ENCODE peak calls at places on chromosome 9, in five cellular contexts. N is pancreas, K is mucosa of descending colon, Z is GM23338, T is cardiac fibroblast. U is an unnamed sample.

GRCh38 chr9:126062158-126062929 is 264.3 kb upstream of the MVB12B start:
- DNase-seq in N (no peak), K (no peak), Z (no peak), T (no peak), U (no peak)

GRCh38 chr9:130846487-130847305 is 11.6 kb downstream of the ABL1 start:
- DNase-seq in N (no peak), K (no peak), Z (no peak), T (peak), U (peak)

GRCh38 chr9:86943223-86943870 is 4.0 kb downstream of the GAS1 start:
- DNase-seq in N (peak), K (peak), Z (peak), T (no peak), U (no peak)

GRCh38 chr9:77514886-77515711 is 133.0 kb downstream of the GNA14 start:
- DNase-seq in N (no peak), K (no peak), Z (no peak), T (peak), U (peak)

GRCh38 chr9:38336341-38336740 is 56.2 kb upstream of the ALDH1B1 start:
- DNase-seq in N (no peak), K (no peak), Z (no peak), T (no peak), U (no peak)

GRCh38 chr9:133437753-133438531 is 15.8 kb downstream of the ADAMTS13 start:
- DNase-seq in N (no peak), K (peak), Z (peak), T (no peak), U (no peak)

GRCh38 chr9:124725068-124725452 is 46.1 kb downstream of the NR6A1 start:
- DNase-seq in N (no peak), K (peak), Z (no peak), T (no peak), U (no peak)

GRCh38 chr9:20722221-20722620 is 38.2 kb downstream of the FOCAD start:
- DNase-seq in N (no peak), K (no peak), Z (no peak), T (no peak), U (no peak)

GRCh38 chr9:131657456-131657855 is 82.4 kb downstream of the RAPGEF1 start:
- DNase-seq in N (no peak), K (no peak), Z (no peak), T (no peak), U (no peak)

GRCh38 chr9:114613087-114613486 is 2.0 kb downstream of the TMEM268 start:
- DNase-seq in N (no peak), K (no peak), Z (no peak), T (no peak), U (no peak)
- H3K4me3 ChIP-seq in N (no peak), K (no peak), Z (no peak), T (no peak), U (no peak)

DNA sequence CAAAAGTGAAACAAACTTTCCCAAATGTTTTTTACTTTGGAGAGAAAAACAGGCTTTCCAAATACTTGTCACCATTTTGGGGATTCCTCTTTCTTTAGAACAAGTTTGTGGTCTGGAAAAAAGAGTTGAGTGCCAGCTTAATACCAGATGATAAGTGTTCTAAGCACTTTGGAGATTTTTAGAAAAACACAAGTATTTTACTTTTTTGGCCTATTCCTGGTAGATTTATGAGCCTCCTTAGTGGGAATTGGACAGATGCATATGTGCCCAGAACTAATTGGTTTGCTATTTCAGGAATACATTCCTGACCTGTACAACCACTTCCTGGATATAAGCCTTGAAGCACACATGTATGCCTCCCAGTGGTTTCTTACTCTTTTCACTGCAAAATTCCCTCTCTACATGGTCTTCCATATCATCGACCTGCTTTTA is 40.5 kb downstream of the GPR21 start:
- DNase-seq in N (no peak), K (no peak), Z (no peak), T (peak), U (no peak)
- TF ChIP-seq CTCF in N (no peak), K (no peak), Z (no peak), T (no peak), U (no peak)

GRCh38 chr9:78707481-78707977 is 410.6 kb downstream of the PSAT1 start:
- DNase-seq in N (no peak), K (no peak), Z (no peak), T (peak), U (no peak)

DNA sequence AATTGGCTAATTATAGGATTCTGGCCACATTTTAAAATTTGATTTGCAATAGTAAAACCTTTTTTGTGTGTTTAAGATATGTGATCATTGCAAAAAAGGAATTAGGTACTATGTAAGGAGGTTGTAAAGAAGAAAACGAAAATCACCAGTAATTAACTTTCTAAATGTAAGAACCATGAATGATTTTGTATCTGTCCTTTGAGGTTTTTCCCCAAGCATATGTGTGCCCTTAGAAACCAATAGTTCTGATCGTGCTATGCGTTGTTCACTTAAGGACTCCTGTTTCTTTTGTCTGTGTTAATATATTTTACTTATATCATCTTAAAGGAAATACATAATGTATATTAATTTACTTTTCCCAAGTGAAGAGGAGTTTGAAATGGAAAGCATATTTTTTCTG is 410.2 kb downstream of the PSAT1 start:
- DNase-seq in N (no peak), K (no peak), Z (no peak), T (no peak), U (no peak)
- H3K4me3 ChIP-seq in N (no peak), K (no peak), Z (no peak), T (no peak), U (no peak)

GRCh38 chr9:109119439-109120203 is at the start of gene TMEM245:
- DNase-seq in N (peak), K (peak), Z (peak), T (peak), U (peak)
- TF ChIP-seq CTCF in N (no peak), K (no peak), Z (no peak), T (no peak), U (no peak)

GRCh38 chr9:128428644-128429504 is 8.2 kb downstream of the CERCAM start:
- DNase-seq in N (no peak), K (no peak), Z (no peak), T (peak), U (peak)

GRCh38 chr9:128434340-128434739 is 13.7 kb downstream of the CERCAM start:
- DNase-seq in N (no peak), K (no peak), Z (no peak), T (no peak), U (no peak)

GRCh38 chr9:128424268-128424780 is 3.7 kb downstream of the CERCAM start:
- DNase-seq in N (no peak), K (no peak), Z (no peak), T (no peak), U (no peak)

GRCh38 chr9:128431207-128431606 is 10.6 kb downstream of the CERCAM start:
- DNase-seq in N (no peak), K (no peak), Z (no peak), T (no peak), U (no peak)

GRCh38 chr9:128429505-128430086 is 8.9 kb downstream of the CERCAM start:
- DNase-seq in N (no peak), K (no peak), Z (no peak), T (no peak), U (no peak)
- H3K4me3 ChIP-seq in N (no peak), K (no peak), Z (no peak), T (no peak), U (no peak)